ENCODE peak calls at places on chromosomes 6 and 20, in six cellular contexts. J is fibroblast of lung, D is kidney, P is HCT116, I is IMR-90, H is neuronal stem cell. E is an unnamed sample.

GRCh38 chr6:45081634-45082033 is 246.5 kb upstream of the RUNX2 start:
- DNase-seq in J (no peak), D (no peak), P (no peak), I (no peak), H (no peak), E (no peak)

GRCh38 chr6:112879920-112880413 is 532.8 kb downstream of the RFPL4B start:
- DNase-seq in J (no peak), D (peak), P (no peak), I (no peak), H (no peak), E (peak)

GRCh38 chr6:132768051-132768517 is 10.4 kb upstream of the VNN2 start:
- DNase-seq in J (peak), D (peak), P (peak), I (no peak), H (peak), E (peak)

GRCh38 chr6:137970368-137970767 is 103.3 kb downstream of the TNFAIP3 start:
- DNase-seq in J (no peak), D (no peak), P (no peak), I (no peak), H (no peak), E (no peak)

GRCh38 chr20:19233025-19233794 is 20.8 kb downstream of the SLC24A3 start:
- DNase-seq in J (no peak), D (peak), P (no peak), I (no peak), H (no peak), E (no peak)

GRCh38 chr6:7566617-7567173 is 23.3 kb upstream of the SNRNP48 start:
- DNase-seq in J (no peak), D (no peak), P (no peak), I (no peak), H (no peak), E (peak)

GRCh38 chr20:38152175-38153010 is 12.7 kb downstream of the TGM2 start:
- DNase-seq in J (peak), D (peak), P (no peak), I (peak), H (no peak), E (no peak)

GRCh38 chr6:152240436-152240835 is 396.7 kb downstream of the SYNE1 start:
- DNase-seq in J (no peak), D (no peak), P (no peak), I (peak), H (no peak), E (no peak)

GRCh38 chr20:58695895-58696375 is 3.3 kb downstream of the NPEPL1 start:
- DNase-seq in J (no peak), D (no peak), P (no peak), I (no peak), H (no peak), E (peak)

GRCh38 chr6:159969204-159969912 is 476 bp downstream of the IGF2R start:
- DNase-seq in J (no peak), D (peak), P (no peak), I (peak), H (peak), E (peak)

GRCh38 chr6:41049548-41049947 is 3.5 kb upstream of the APOBEC2 start:
- DNase-seq in J (no peak), D (no peak), P (no peak), I (no peak), H (no peak), E (no peak)

GRCh38 chr6:150981095-150981494 is 115.6 kb downstream of the MTHFD1L start:
- DNase-seq in J (no peak), D (no peak), P (no peak), I (no peak), H (no peak), E (no peak)

GRCh38 chr20:20327756-20328155 is 40.1 kb upstream of the INSM1 start:
- DNase-seq in J (no peak), D (no peak), P (no peak), I (peak), H (no peak), E (no peak)

GRCh38 chr6:39599341-39599740 is 125.9 kb downstream of the KIF6 start:
- DNase-seq in J (no peak), D (no peak), P (no peak), I (no peak), H (no peak), E (no peak)

GRCh38 chr6:44058617-44059358 is 68.5 kb downstream of the MRPL14 start:
- DNase-seq in J (peak), D (peak), P (peak), I (peak), H (no peak), E (no peak)

GRCh38 chr6:73129653-73130443 is 95.4 kb downstream of the KHDC1L start:
- DNase-seq in J (peak), D (peak), P (peak), I (peak), H (peak), E (peak)

GRCh38 chr20:63103402-63104311 is 96.9 kb upstream of the BHLHE23 start:
- DNase-seq in J (peak), D (peak), P (no peak), I (peak), H (no peak), E (no peak)

GRCh38 chr20:43558412-43559146 is at the start of gene SGK2:
- DNase-seq in J (peak), D (peak), P (no peak), I (peak), H (no peak), E (no peak)

GRCh38 chr6:30568245-30568644 is 3.0 kb upstream of the ABCF1 start:
- DNase-seq in J (no peak), D (no peak), P (no peak), I (no peak), H (no peak), E (no peak)

GRCh38 chr20:32215147-32215546 is 7.5 kb downstream of the POFUT1 start:
- DNase-seq in J (no peak), D (no peak), P (no peak), I (no peak), H (no peak), E (no peak)

GRCh38 chr6:166587631-166588413 is 1.3 kb upstream of the RAMACL start:
- DNase-seq in J (no peak), D (no peak), P (no peak), I (no peak), H (no peak), E (peak)

GRCh38 chr6:12233693-12234551 is 56.2 kb upstream of the EDN1 start:
- DNase-seq in J (peak), D (no peak), P (peak), I (peak), H (peak), E (peak)

GRCh38 chr20:20666359-20666758 is 46.1 kb downstream of the RALGAPA2 start:
- DNase-seq in J (no peak), D (no peak), P (no peak), I (no peak), H (no peak), E (no peak)

GRCh38 chr20:54849741-54850140 is 374.3 kb downstream of the DOK5 start:
- DNase-seq in J (no peak), D (no peak), P (no peak), I (no peak), H (no peak), E (peak)

GRCh38 chr20:330233-331149 is 5.1 kb downstream of the SOX12 start:
- DNase-seq in J (peak), D (no peak), P (no peak), I (peak), H (peak), E (peak)

GRCh38 chr6:33716890-33717632 is 5.6 kb upstream of the UQCC2 start:
- DNase-seq in J (no peak), D (no peak), P (peak), I (no peak), H (no peak), E (no peak)

GRCh38 chr6:82363368-82364086 is at the start of gene TPBG:
- DNase-seq in J (peak), D (peak), P (peak), I (peak), H (peak), E (peak)

GRCh38 chr6:154229796-154230195 is 126.8 kb downstream of the IPCEF1 start:
- DNase-seq in J (no peak), D (no peak), P (no peak), I (no peak), H (no peak), E (no peak)

GRCh38 chr6:134035823-134036296 is 16.6 kb downstream of the SLC2A12 start:
- DNase-seq in J (peak), D (no peak), P (peak), I (peak), H (no peak), E (no peak)

DNA sequence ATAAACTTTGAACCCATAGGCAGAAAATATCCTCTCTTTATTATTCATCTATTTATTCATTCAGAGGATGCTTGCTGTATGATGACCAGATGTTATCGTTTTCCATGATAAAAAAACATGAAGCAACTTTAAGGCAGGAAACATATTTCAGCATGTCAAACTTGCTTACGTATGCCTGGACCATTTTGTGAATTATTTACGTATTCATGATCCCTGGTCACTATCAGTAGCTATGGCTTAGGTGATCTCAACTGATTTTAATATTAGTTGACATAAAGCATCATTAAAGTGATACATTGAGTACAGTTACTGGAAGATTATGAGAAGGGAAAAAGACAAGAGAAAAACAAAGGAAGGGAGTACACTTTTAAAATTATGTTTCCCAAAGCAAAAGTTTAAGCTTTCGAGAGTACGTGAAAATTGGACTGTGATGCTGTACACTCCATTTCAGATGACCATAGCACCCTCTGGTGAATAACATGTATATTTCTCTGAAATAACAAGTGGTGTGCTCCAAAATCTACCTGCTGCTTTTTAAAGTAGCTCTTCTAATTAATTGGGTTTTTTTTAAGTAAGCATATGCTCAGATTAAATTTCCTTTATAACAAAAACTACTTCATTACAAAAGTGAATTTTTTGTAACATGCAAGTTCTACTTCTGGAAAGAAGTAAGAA is 215.1 kb upstream of the HSF2 start:
- DNase-seq in J (peak), D (no peak), P (peak), I (peak), H (no peak), E (no peak)
- H3K9ac ChIP-seq in J (no peak), D (no peak), P (no peak), I (no peak), H (no peak), E (no peak)

GRCh38 chr20:33685328-33686007 is 717 bp downstream of the E2F1 start:
- DNase-seq in J (no peak), D (no peak), P (no peak), I (no peak), H (no peak), E (peak)

GRCh38 chr20:33686008-33686983 is at the start of gene E2F1:
- DNase-seq in J (peak), D (peak), P (peak), I (peak), H (peak), E (peak)

GRCh38 chr20:33687370-33687915 is 1.3 kb upstream of the E2F1 start:
- DNase-seq in J (no peak), D (no peak), P (no peak), I (no peak), H (no peak), E (no peak)

GRCh38 chr20:33686984-33687366 is 790 bp upstream of the E2F1 start:
- DNase-seq in J (no peak), D (no peak), P (no peak), I (no peak), H (no peak), E (no peak)

GRCh38 chr20:33684533-33685327 is 1.5 kb downstream of the E2F1 start:
- DNase-seq in J (no peak), D (no peak), P (no peak), I (no peak), H (no peak), E (peak)
- H3K4me3 ChIP-seq in J (no peak), D (no peak), P (peak), I (no peak), H (peak), E (peak)

GRCh38 chr6:139028242-139028657 is 295 bp upstream of the ABRACL start:
- DNase-seq in J (no peak), D (no peak), P (no peak), I (no peak), H (no peak), E (no peak)

GRCh38 chr6:139030539-139030938 is 2.0 kb downstream of the ABRACL start:
- DNase-seq in J (no peak), D (no peak), P (no peak), I (no peak), H (no peak), E (no peak)

GRCh38 chr6:139028658-139029469 is at the start of gene ABRACL:
- DNase-seq in J (peak), D (peak), P (peak), I (peak), H (peak), E (peak)

GRCh38 chr6:139029470-139030210 is 1.1 kb downstream of the ABRACL start:
- DNase-seq in J (peak), D (peak), P (no peak), I (peak), H (peak), E (peak)

GRCh38 chr6:139030211-139030530 is 1.6 kb downstream of the ABRACL start:
- DNase-seq in J (no peak), D (no peak), P (no peak), I (no peak), H (no peak), E (no peak)
- H3K9ac ChIP-seq in J (no peak), D (no peak), P (no peak), I (no peak), H (no peak), E (no peak)

DNA sequence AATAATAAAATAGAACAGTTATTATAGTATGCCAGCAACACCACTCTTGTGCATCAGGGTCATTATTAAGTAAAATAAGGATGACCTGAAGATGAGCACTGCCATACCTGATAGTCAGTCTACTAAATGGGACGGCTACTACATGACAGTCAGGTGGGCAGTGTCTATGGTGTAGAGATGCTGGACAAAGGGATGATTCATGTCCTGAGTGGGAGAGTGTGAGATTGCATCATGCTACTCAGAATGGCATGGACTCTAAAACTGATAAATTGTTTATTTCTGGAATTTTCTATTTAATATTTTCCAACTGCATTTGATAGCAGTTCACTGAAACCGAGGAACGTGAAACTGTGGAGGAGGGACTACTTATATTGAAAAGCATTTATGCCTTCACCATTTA is 38.8 kb downstream of the SNX9 start:
- DNase-seq in J (peak), D (no peak), P (no peak), I (peak), H (no peak), E (no peak)
- H3K4me3 ChIP-seq in J (no peak), D (no peak), P (no peak), I (no peak), H (no peak), E (no peak)

GRCh38 chr6:168370310-168370991 is 50.9 kb upstream of the DACT2 start:
- DNase-seq in J (no peak), D (peak), P (peak), I (no peak), H (peak), E (peak)
- H3K9ac ChIP-seq in J (no peak), D (no peak), P (no peak), I (no peak), H (no peak), E (no peak)